ENCODE peak calls at places on chromosome 16, in seven cellular contexts. Z, I, H, R, O, L and K are unnamed samples.

GRCh38 chr16:4852221-4852872 is 5.1 kb downstream of the UBN1 start:
- DNase-seq in Z (peak), I (no peak), H (no peak), R (no peak), O (no peak), L (peak), K (no peak)

GRCh38 chr16:51175081-51175480 is 24.0 kb upstream of the SALL1 start:
- DNase-seq in Z (no peak), I (no peak), H (no peak), R (no peak), O (no peak), L (no peak), K (no peak)

GRCh38 chr16:188674-189073 is 8.4 kb downstream of the HBQ1 start:
- DNase-seq in Z (no peak), I (no peak), H (no peak), R (no peak), O (no peak), L (no peak), K (no peak)

GRCh38 chr16:66399930-66400329 is 27.2 kb upstream of the BEAN1 start:
- DNase-seq in Z (no peak), I (no peak), H (no peak), R (peak), O (no peak), L (peak), K (no peak)

GRCh38 chr16:51549836-51550235 is 398.8 kb upstream of the SALL1 start:
- DNase-seq in Z (peak), I (no peak), H (no peak), R (no peak), O (no peak), L (peak), K (peak)

GRCh38 chr16:10189861-10190390 is 7.7 kb upstream of the GRIN2A start:
- DNase-seq in Z (no peak), I (no peak), H (no peak), R (no peak), O (no peak), L (no peak), K (no peak)

GRCh38 chr16:52597772-52598483 is 51.0 kb upstream of the TOX3 start:
- DNase-seq in Z (no peak), I (no peak), H (no peak), R (peak), O (no peak), L (no peak), K (no peak)

GRCh38 chr16:85105475-85105874 is 6.8 kb downstream of the CIBAR2 start:
- DNase-seq in Z (no peak), I (no peak), H (no peak), R (no peak), O (no peak), L (no peak), K (no peak)

GRCh38 chr16:73043828-73044493 is 4.0 kb downstream of the ZFHX3 start:
- DNase-seq in Z (peak), I (no peak), H (no peak), R (no peak), O (no peak), L (peak), K (no peak)

GRCh38 chr16:57537596-57538234 is 1.3 kb upstream of the CCDC102A start:
- DNase-seq in Z (no peak), I (no peak), H (no peak), R (no peak), O (no peak), L (no peak), K (no peak)

GRCh38 chr16:65125871-65126270 is 4.0 kb upstream of the CDH11 start:
- DNase-seq in Z (peak), I (no peak), H (no peak), R (no peak), O (no peak), L (no peak), K (no peak)

GRCh38 chr16:50808929-50809538 is 67.1 kb downstream of the CYLD start:
- DNase-seq in Z (no peak), I (no peak), H (no peak), R (no peak), O (no peak), L (no peak), K (no peak)

GRCh38 chr16:90012978-90013745 is 6.1 kb downstream of the DBNDD1 start:
- DNase-seq in Z (no peak), I (no peak), H (no peak), R (no peak), O (no peak), L (no peak), K (no peak)

GRCh38 chr16:15611610-15612009 is 31.3 kb downstream of the MARF1 start:
- DNase-seq in Z (peak), I (no peak), H (no peak), R (no peak), O (no peak), L (no peak), K (peak)

GRCh38 chr16:49465661-49466528 is 92.3 kb downstream of the C16orf78 start:
- DNase-seq in Z (no peak), I (no peak), H (no peak), R (no peak), O (no peak), L (no peak), K (no peak)

GRCh38 chr16:56859636-56860035 is 5.4 kb upstream of the SLC12A3 start:
- DNase-seq in Z (no peak), I (no peak), H (no peak), R (no peak), O (no peak), L (no peak), K (no peak)

GRCh38 chr16:49756971-49757743 is 98.8 kb downstream of the ZNF423 start:
- DNase-seq in Z (peak), I (no peak), H (no peak), R (no peak), O (no peak), L (peak), K (no peak)

GRCh38 chr16:84911490-84912216 is 91.9 kb downstream of the CRISPLD2 start:
- DNase-seq in Z (peak), I (no peak), H (no peak), R (no peak), O (no peak), L (no peak), K (peak)

GRCh38 chr16:22968931-22969330 is 155.0 kb downstream of the HS3ST2 start:
- DNase-seq in Z (no peak), I (no peak), H (no peak), R (no peak), O (no peak), L (no peak), K (no peak)

GRCh38 chr16:54242199-54242598 is 44.4 kb downstream of the IRX3 start:
- DNase-seq in Z (no peak), I (peak), H (peak), R (peak), O (no peak), L (no peak), K (no peak)

GRCh38 chr16:56199164-56199563 is 7.9 kb downstream of the GNAO1 start:
- DNase-seq in Z (no peak), I (no peak), H (no peak), R (no peak), O (no peak), L (no peak), K (no peak)

GRCh38 chr16:80806957-80807356 is 2.6 kb upstream of the CDYL2 start:
- DNase-seq in Z (peak), I (no peak), H (no peak), R (no peak), O (peak), L (peak), K (peak)

GRCh38 chr16:11737678-11738077 is 5.0 kb downstream of the TXNDC11 start:
- DNase-seq in Z (no peak), I (no peak), H (no peak), R (no peak), O (no peak), L (no peak), K (no peak)

GRCh38 chr16:17053536-17054160 is 417.1 kb downstream of the XYLT1 start:
- DNase-seq in Z (no peak), I (no peak), H (no peak), R (peak), O (no peak), L (no peak), K (no peak)

GRCh38 chr16:72939247-72939646 is 108.7 kb downstream of the ZFHX3 start:
- DNase-seq in Z (peak), I (no peak), H (no peak), R (no peak), O (no peak), L (peak), K (no peak)

GRCh38 chr16:2770781-2771111 is 6.3 kb downstream of the ELOB start:
- DNase-seq in Z (no peak), I (no peak), H (no peak), R (no peak), O (no peak), L (no peak), K (no peak)

GRCh38 chr16:57258226-57258909 is 13.3 kb downstream of the ARL2BP start:
- DNase-seq in Z (no peak), I (no peak), H (no peak), R (no peak), O (no peak), L (no peak), K (no peak)

GRCh38 chr16:30533748-30534367 is 800 bp downstream of the ZNF747 start:
- DNase-seq in Z (peak), I (no peak), H (no peak), R (peak), O (no peak), L (no peak), K (no peak)

GRCh38 chr16:30535777-30536190 is 1.1 kb upstream of the ZNF747 start:
- DNase-seq in Z (peak), I (peak), H (peak), R (peak), O (no peak), L (peak), K (no peak)

GRCh38 chr16:30533146-30533522 is 1.5 kb downstream of the ZNF747 start:
- DNase-seq in Z (no peak), I (no peak), H (no peak), R (no peak), O (no peak), L (no peak), K (no peak)

GRCh38 chr16:30535106-30535776 is 583 bp upstream of the ZNF747 start:
- DNase-seq in Z (peak), I (no peak), H (no peak), R (peak), O (no peak), L (no peak), K (no peak)

GRCh38 chr16:30534368-30535105 is at the start of gene ZNF747:
- DNase-seq in Z (peak), I (peak), H (peak), R (peak), O (no peak), L (peak), K (no peak)
- TF ChIP-seq CTCF in Z (no peak), I (no peak), H (no peak), R (peak), O (no peak), L (no peak), K (no peak)

GRCh38 chr16:69270831-69271230 is 40.3 kb upstream of the VPS4A start:
- DNase-seq in Z (no peak), I (no peak), H (no peak), R (no peak), O (no peak), L (peak), K (no peak)

GRCh38 chr16:69270395-69270794 is 40.8 kb upstream of the VPS4A start:
- DNase-seq in Z (peak), I (no peak), H (no peak), R (no peak), O (peak), L (peak), K (peak)

GRCh38 chr16:69273009-69273408 is 38.1 kb upstream of the VPS4A start:
- DNase-seq in Z (peak), I (no peak), H (no peak), R (no peak), O (no peak), L (peak), K (no peak)

GRCh38 chr16:69276143-69277115 is 34.7 kb upstream of the VPS4A start:
- DNase-seq in Z (peak), I (no peak), H (no peak), R (no peak), O (peak), L (peak), K (peak)

DNA sequence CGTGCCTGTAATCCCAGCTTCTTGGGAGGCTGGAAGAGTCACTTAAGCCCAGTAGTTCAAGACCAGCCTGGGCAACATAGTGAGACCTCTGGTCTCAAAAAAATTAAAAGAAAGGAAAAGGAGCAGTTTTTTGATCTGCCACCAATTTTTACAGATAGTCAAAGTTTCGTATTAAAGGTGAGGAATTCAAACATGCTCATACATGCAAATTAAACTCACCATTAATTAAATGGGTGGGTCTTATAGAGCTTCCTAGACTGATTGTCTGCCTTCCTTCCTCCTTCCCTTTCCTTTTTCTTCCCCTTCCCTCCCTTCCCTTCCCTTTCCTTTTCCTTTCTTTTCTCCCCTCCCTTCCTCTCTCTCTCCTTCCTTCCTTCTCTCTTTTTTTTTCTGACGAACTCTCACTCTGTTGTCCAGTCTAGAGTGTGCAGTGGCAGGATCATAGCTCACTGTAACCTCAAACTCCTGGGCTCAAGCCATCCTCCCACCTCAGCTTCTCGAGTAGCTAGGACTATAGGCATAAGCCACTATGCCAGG is 36.4 kb upstream of the VPS4A start:
- DNase-seq in Z (no peak), I (no peak), H (no peak), R (no peak), O (no peak), L (no peak), K (no peak)
- H3K4me3 ChIP-seq in Z (no peak), I (no peak), H (no peak), R (no peak), O (no peak), L (no peak), K (no peak)

GRCh38 chr16:9113707-9114106 is 22.3 kb downstream of the HAPSTR1 start:
- DNase-seq in Z (no peak), I (no peak), H (no peak), R (no peak), O (no peak), L (no peak), K (no peak)
- TF ChIP-seq CTCF in Z (no peak), I (no peak), H (no peak), R (no peak), O (no peak), L (no peak), K (no peak)

GRCh38 chr16:82664181-82664580 is 37.4 kb downstream of the CDH13 start:
- DNase-seq in Z (no peak), I (no peak), H (no peak), R (no peak), O (no peak), L (no peak), K (no peak)
- H3K4me3 ChIP-seq in Z (no peak), I (no peak), H (no peak), R (no peak), O (no peak), L (no peak), K (no peak)

GRCh38 chr16:28932339-28933141 is 769 bp downstream of the CD19 start:
- DNase-seq in Z (no peak), I (no peak), H (no peak), R (no peak), O (no peak), L (no peak), K (no peak)
- TF ChIP-seq CTCF in Z (no peak), I (no peak), H (no peak), R (no peak), O (no peak), L (no peak), K (no peak)

GRCh38 chr16:86994215-86994614 is 323.0 kb downstream of the C16orf95 start:
- DNase-seq in Z (no peak), I (no peak), H (no peak), R (no peak), O (no peak), L (no peak), K (no peak)

GRCh38 chr16:86993426-86994110 is 323.6 kb downstream of the C16orf95 start:
- DNase-seq in Z (no peak), I (no peak), H (no peak), R (no peak), O (no peak), L (no peak), K (no peak)

GRCh38 chr16:86996081-86996480 is 321.1 kb downstream of the C16orf95 start:
- DNase-seq in Z (no peak), I (no peak), H (no peak), R (no peak), O (no peak), L (no peak), K (no peak)

GRCh38 chr16:86995456-86995855 is 321.7 kb downstream of the C16orf95 start:
- DNase-seq in Z (no peak), I (no peak), H (no peak), R (no peak), O (no peak), L (no peak), K (no peak)

DNA sequence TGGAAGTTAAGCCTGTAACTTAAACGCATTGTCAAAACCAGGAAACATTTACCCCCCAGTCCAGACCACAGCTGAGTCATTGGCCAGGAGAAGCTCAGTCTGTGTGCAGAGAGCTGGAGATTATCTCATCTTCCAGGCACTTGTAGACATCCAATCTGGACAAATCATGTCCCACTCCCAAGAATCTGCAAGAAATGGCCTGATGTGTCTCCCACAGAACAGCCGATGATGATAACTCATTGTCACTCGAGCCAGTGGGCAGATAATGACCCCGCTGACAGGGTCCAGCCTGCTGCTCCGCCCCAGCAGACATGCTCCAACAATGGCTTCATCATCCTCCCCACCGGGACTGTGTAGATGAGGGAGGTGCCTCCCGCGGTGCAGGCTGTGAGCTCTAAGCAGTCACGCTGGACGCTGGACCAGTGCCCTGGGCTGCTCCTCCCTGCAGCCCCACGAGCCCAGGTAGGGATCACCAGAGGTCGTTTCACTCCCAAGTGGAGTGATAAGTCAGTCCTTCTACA is 322.5 kb downstream of the C16orf95 start:
- DNase-seq in Z (peak), I (no peak), H (no peak), R (peak), O (peak), L (peak), K (peak)
- H3K4me3 ChIP-seq in Z (peak), I (no peak), H (no peak), R (no peak), O (peak), L (no peak), K (peak)

GRCh38 chr16:67807148-67807682 is 526 bp downstream of the TSNAXIP1 start:
- DNase-seq in Z (no peak), I (no peak), H (no peak), R (no peak), O (no peak), L (no peak), K (no peak)
- TF ChIP-seq CTCF in Z (peak), I (peak), H (no peak), R (peak), O (peak), L (peak), K (peak)